ENCODE peak calls at places on chromosomes 1 and 21, in seven cellular contexts. One of them, this sample, is unnamed.

GRCh38 chr21:42532466-42533181 is 19.0 kb downstream of the SLC37A1 start:
- DNase-seq in IMR-90: peak
- DNase-seq in mesenchymal stem cell: no peak
- DNase-seq in mesendoderm: no peak
- DNase-seq in H9: peak
- DNase-seq in trophoblast cell: peak
- DNase-seq in H1: no peak
- DNase-seq in this sample: no peak

GRCh38 chr1:8670371-8670818 is 147.0 kb downstream of the RERE start:
- DNase-seq in IMR-90: no peak
- DNase-seq in mesenchymal stem cell: peak
- DNase-seq in mesendoderm: peak
- DNase-seq in H9: no peak
- DNase-seq in trophoblast cell: peak
- DNase-seq in H1: no peak
- DNase-seq in this sample: no peak

GRCh38 chr1:226798427-226799411 is 59.6 kb upstream of the ITPKB start:
- DNase-seq in IMR-90: no peak
- DNase-seq in mesenchymal stem cell: no peak
- DNase-seq in mesendoderm: no peak
- DNase-seq in H9: no peak
- DNase-seq in trophoblast cell: no peak
- DNase-seq in H1: no peak
- DNase-seq in this sample: no peak

GRCh38 chr1:7069888-7070287 is 284.6 kb downstream of the CAMTA1 start:
- DNase-seq in IMR-90: no peak
- DNase-seq in mesenchymal stem cell: no peak
- DNase-seq in mesendoderm: peak
- DNase-seq in H9: peak
- DNase-seq in trophoblast cell: peak
- DNase-seq in H1: peak
- DNase-seq in this sample: peak

GRCh38 chr21:38211321-38211720 is 45.5 kb upstream of the KCNJ15 start:
- DNase-seq in IMR-90: no peak
- DNase-seq in mesenchymal stem cell: no peak
- DNase-seq in mesendoderm: no peak
- DNase-seq in H9: no peak
- DNase-seq in trophoblast cell: no peak
- DNase-seq in H1: no peak
- DNase-seq in this sample: no peak

GRCh38 chr1:228099331-228099732 is 3.8 kb downstream of the C1orf35 start:
- DNase-seq in IMR-90: no peak
- DNase-seq in mesenchymal stem cell: no peak
- DNase-seq in mesendoderm: no peak
- DNase-seq in H9: peak
- DNase-seq in trophoblast cell: no peak
- DNase-seq in H1: no peak
- DNase-seq in this sample: no peak

GRCh38 chr21:42063578-42064521 is 7.3 kb upstream of the UMODL1 start:
- DNase-seq in IMR-90: no peak
- DNase-seq in mesenchymal stem cell: no peak
- DNase-seq in mesendoderm: no peak
- DNase-seq in H9: no peak
- DNase-seq in trophoblast cell: no peak
- DNase-seq in H1: no peak
- DNase-seq in this sample: no peak

GRCh38 chr21:45319461-45320211 is 31.9 kb upstream of the POFUT2 start:
- DNase-seq in IMR-90: peak
- DNase-seq in mesenchymal stem cell: peak
- DNase-seq in mesendoderm: no peak
- DNase-seq in H9: peak
- DNase-seq in trophoblast cell: no peak
- DNase-seq in H1: no peak
- DNase-seq in this sample: no peak

GRCh38 chr1:159025043-159025442 is 15.3 kb downstream of the IFI16 start:
- DNase-seq in IMR-90: no peak
- DNase-seq in mesenchymal stem cell: no peak
- DNase-seq in mesendoderm: no peak
- DNase-seq in H9: no peak
- DNase-seq in trophoblast cell: no peak
- DNase-seq in H1: no peak
- DNase-seq in this sample: no peak

GRCh38 chr1:52603680-52604501 is 1.7 kb downstream of the GPX7 start:
- DNase-seq in IMR-90: peak
- DNase-seq in mesenchymal stem cell: peak
- DNase-seq in mesendoderm: no peak
- DNase-seq in H9: no peak
- DNase-seq in trophoblast cell: peak
- DNase-seq in H1: no peak
- DNase-seq in this sample: no peak

GRCh38 chr21:40404319-40404906 is 442.5 kb downstream of the DSCAM start:
- DNase-seq in IMR-90: no peak
- DNase-seq in mesenchymal stem cell: no peak
- DNase-seq in mesendoderm: no peak
- DNase-seq in H9: no peak
- DNase-seq in trophoblast cell: no peak
- DNase-seq in H1: no peak
- DNase-seq in this sample: no peak

GRCh38 chr1:79161077-79161476 is 154.5 kb upstream of the ADGRL4 start:
- DNase-seq in IMR-90: peak
- DNase-seq in mesenchymal stem cell: peak
- DNase-seq in mesendoderm: no peak
- DNase-seq in H9: no peak
- DNase-seq in trophoblast cell: peak
- DNase-seq in H1: no peak
- DNase-seq in this sample: no peak

GRCh38 chr1:11862890-11863289 is 4.1 kb upstream of the NPPB start:
- DNase-seq in IMR-90: no peak
- DNase-seq in mesenchymal stem cell: no peak
- DNase-seq in mesendoderm: no peak
- DNase-seq in H9: no peak
- DNase-seq in trophoblast cell: peak
- DNase-seq in H1: no peak
- DNase-seq in this sample: no peak

DNA sequence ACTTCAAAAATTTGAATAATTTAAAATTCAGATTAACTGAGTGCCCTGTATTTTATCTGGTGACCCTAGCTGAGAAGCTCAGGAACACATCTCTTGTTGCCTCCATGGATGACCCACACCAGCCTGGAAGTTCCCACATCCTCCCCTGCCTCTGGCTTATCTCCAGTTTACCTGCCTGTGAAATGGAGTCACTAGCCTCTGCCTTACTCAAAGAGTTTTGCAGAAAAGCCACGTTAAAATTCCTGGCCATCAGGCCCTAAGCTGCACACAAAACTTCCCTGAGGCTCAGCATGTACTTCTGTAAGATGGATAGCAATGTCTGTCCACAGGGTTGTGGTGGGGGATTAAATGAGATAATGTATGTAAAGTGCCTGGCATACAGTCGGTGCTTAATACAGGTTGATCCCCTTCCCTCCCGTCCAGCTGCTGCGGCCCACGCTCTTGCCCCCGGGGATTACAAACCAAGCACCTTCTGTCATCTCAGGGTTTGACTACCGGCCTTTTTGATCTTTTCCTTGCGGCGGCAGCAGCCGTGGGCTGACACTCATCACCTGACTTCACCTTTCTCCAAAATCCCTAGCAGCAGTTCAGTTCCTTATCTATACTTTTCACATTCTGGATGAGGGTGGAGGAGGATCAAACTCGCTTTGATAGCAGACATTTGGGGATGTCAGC is 136.5 kb downstream of the CSMD2 start:
- DNase-seq in IMR-90: no peak
- DNase-seq in mesenchymal stem cell: no peak
- DNase-seq in mesendoderm: no peak
- DNase-seq in H9: no peak
- DNase-seq in trophoblast cell: peak
- DNase-seq in H1: no peak
- DNase-seq in this sample: no peak
- H3K27ac ChIP-seq in IMR-90: no peak
- H3K27ac ChIP-seq in mesenchymal stem cell: no peak
- H3K27ac ChIP-seq in mesendoderm: no peak
- H3K27ac ChIP-seq in H9: no peak
- H3K27ac ChIP-seq in trophoblast cell: no peak
- H3K27ac ChIP-seq in H1: no peak
- H3K27ac ChIP-seq in this sample: no peak

GRCh38 chr21:25572895-25573310 is 34.4 kb downstream of the MRPL39 start:
- DNase-seq in IMR-90: peak
- DNase-seq in mesenchymal stem cell: peak
- DNase-seq in mesendoderm: no peak
- DNase-seq in H9: no peak
- DNase-seq in trophoblast cell: no peak
- DNase-seq in H1: no peak
- DNase-seq in this sample: no peak

GRCh38 chr21:25577765-25578069 is 29.6 kb downstream of the MRPL39 start:
- DNase-seq in IMR-90: no peak
- DNase-seq in mesenchymal stem cell: no peak
- DNase-seq in mesendoderm: no peak
- DNase-seq in H9: no peak
- DNase-seq in trophoblast cell: no peak
- DNase-seq in H1: no peak
- DNase-seq in this sample: no peak

GRCh38 chr21:25571726-25572121 is 35.6 kb downstream of the MRPL39 start:
- DNase-seq in IMR-90: no peak
- DNase-seq in mesenchymal stem cell: no peak
- DNase-seq in mesendoderm: no peak
- DNase-seq in H9: no peak
- DNase-seq in trophoblast cell: no peak
- DNase-seq in H1: no peak
- DNase-seq in this sample: no peak

GRCh38 chr21:25569711-25570110 is 37.6 kb downstream of the MRPL39 start:
- DNase-seq in IMR-90: no peak
- DNase-seq in mesenchymal stem cell: no peak
- DNase-seq in mesendoderm: no peak
- DNase-seq in H9: no peak
- DNase-seq in trophoblast cell: no peak
- DNase-seq in H1: no peak
- DNase-seq in this sample: no peak

GRCh38 chr21:25573409-25574206 is 33.7 kb downstream of the MRPL39 start:
- DNase-seq in IMR-90: peak
- DNase-seq in mesenchymal stem cell: peak
- DNase-seq in mesendoderm: peak
- DNase-seq in H9: no peak
- DNase-seq in trophoblast cell: peak
- DNase-seq in H1: no peak
- DNase-seq in this sample: no peak
- H3K4ac ChIP-seq in IMR-90: no peak
- H3K4ac ChIP-seq in mesenchymal stem cell: no peak
- H3K4ac ChIP-seq in mesendoderm: no peak
- H3K4ac ChIP-seq in H9: no peak
- H3K4ac ChIP-seq in trophoblast cell: no peak
- H3K4ac ChIP-seq in H1: no peak
- H3K4ac ChIP-seq in this sample: no peak

GRCh38 chr1:204075890-204076837 is 3.2 kb downstream of the SOX13 start:
- DNase-seq in IMR-90: no peak
- DNase-seq in mesenchymal stem cell: no peak
- DNase-seq in mesendoderm: no peak
- DNase-seq in H9: no peak
- DNase-seq in trophoblast cell: no peak
- DNase-seq in H1: no peak
- DNase-seq in this sample: no peak

GRCh38 chr1:204076891-204077290 is 4.0 kb downstream of the SOX13 start:
- DNase-seq in IMR-90: no peak
- DNase-seq in mesenchymal stem cell: peak
- DNase-seq in mesendoderm: peak
- DNase-seq in H9: no peak
- DNase-seq in trophoblast cell: no peak
- DNase-seq in H1: no peak
- DNase-seq in this sample: no peak

GRCh38 chr1:204074274-204075115 is 1.6 kb downstream of the SOX13 start:
- DNase-seq in IMR-90: peak
- DNase-seq in mesenchymal stem cell: peak
- DNase-seq in mesendoderm: peak
- DNase-seq in H9: peak
- DNase-seq in trophoblast cell: peak
- DNase-seq in H1: peak
- DNase-seq in this sample: peak

GRCh38 chr1:204073837-204074273 is 940 bp downstream of the SOX13 start:
- DNase-seq in IMR-90: no peak
- DNase-seq in mesenchymal stem cell: peak
- DNase-seq in mesendoderm: no peak
- DNase-seq in H9: no peak
- DNase-seq in trophoblast cell: peak
- DNase-seq in H1: no peak
- DNase-seq in this sample: no peak

DNA sequence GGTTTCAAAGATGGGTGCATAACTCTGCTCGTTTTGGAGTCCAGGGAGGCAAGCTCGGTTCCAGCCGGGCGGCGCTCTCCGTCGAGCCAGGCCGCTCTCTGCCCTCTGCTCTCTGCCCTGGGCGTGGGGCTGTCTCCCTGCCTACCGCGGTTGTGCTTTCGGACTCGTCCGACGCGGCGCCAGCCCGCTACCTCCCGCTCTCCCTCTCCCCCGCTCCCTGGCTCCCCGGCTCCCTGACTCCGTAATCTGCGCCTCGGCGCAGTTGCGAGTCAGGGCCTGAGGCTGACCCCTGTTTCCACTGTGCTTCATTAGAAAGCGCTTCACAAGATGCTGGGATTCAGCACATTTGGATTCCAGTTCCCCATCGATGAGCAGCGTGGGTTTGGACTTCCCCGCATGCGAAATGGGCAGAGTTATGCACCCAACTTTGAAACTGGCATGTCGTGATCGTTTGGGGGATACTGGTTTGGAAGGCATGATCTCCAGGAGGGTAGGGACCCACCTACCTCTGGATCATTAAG is 2.3 kb downstream of the SOX13 start:
- DNase-seq in IMR-90: no peak
- DNase-seq in mesenchymal stem cell: peak
- DNase-seq in mesendoderm: peak
- DNase-seq in H9: no peak
- DNase-seq in trophoblast cell: peak
- DNase-seq in H1: no peak
- DNase-seq in this sample: no peak
- H3K27ac ChIP-seq in IMR-90: peak
- H3K27ac ChIP-seq in mesenchymal stem cell: no peak
- H3K27ac ChIP-seq in mesendoderm: no peak
- H3K27ac ChIP-seq in H9: no peak
- H3K27ac ChIP-seq in trophoblast cell: peak
- H3K27ac ChIP-seq in H1: no peak
- H3K27ac ChIP-seq in this sample: no peak

GRCh38 chr1:95027046-95027445 is 45.7 kb downstream of the ALG14 start:
- DNase-seq in IMR-90: peak
- DNase-seq in mesenchymal stem cell: no peak
- DNase-seq in mesendoderm: no peak
- DNase-seq in H9: no peak
- DNase-seq in trophoblast cell: no peak
- DNase-seq in H1: no peak
- DNase-seq in this sample: no peak

GRCh38 chr1:95023399-95024050 is 49.2 kb downstream of the ALG14 start:
- DNase-seq in IMR-90: peak
- DNase-seq in mesenchymal stem cell: peak
- DNase-seq in mesendoderm: no peak
- DNase-seq in H9: no peak
- DNase-seq in trophoblast cell: no peak
- DNase-seq in H1: no peak
- DNase-seq in this sample: no peak

GRCh38 chr1:95033843-95034242 is 38.9 kb downstream of the ALG14 start:
- DNase-seq in IMR-90: peak
- DNase-seq in mesenchymal stem cell: peak
- DNase-seq in mesendoderm: no peak
- DNase-seq in H9: no peak
- DNase-seq in trophoblast cell: no peak
- DNase-seq in H1: no peak
- DNase-seq in this sample: no peak

GRCh38 chr1:95029532-95029931 is 43.2 kb downstream of the ALG14 start:
- DNase-seq in IMR-90: no peak
- DNase-seq in mesenchymal stem cell: no peak
- DNase-seq in mesendoderm: no peak
- DNase-seq in H9: no peak
- DNase-seq in trophoblast cell: no peak
- DNase-seq in H1: no peak
- DNase-seq in this sample: no peak

GRCh38 chr1:95028954-95029353 is 43.8 kb downstream of the ALG14 start:
- DNase-seq in IMR-90: no peak
- DNase-seq in mesenchymal stem cell: no peak
- DNase-seq in mesendoderm: no peak
- DNase-seq in H9: no peak
- DNase-seq in trophoblast cell: no peak
- DNase-seq in H1: no peak
- DNase-seq in this sample: no peak
- H3K4ac ChIP-seq in IMR-90: no peak
- H3K4ac ChIP-seq in mesenchymal stem cell: no peak
- H3K4ac ChIP-seq in mesendoderm: no peak
- H3K4ac ChIP-seq in H9: no peak
- H3K4ac ChIP-seq in trophoblast cell: no peak
- H3K4ac ChIP-seq in H1: no peak
- H3K4ac ChIP-seq in this sample: no peak

This sample was measured in neuronal stem cell.